ENCODE peak calls at places on chromosomes 16 and 17, in eight cellular contexts. I is stomach, B is kidney epithelial cell, T is A549, X is transverse colon, W is thoracic aorta, V is fibroblast of pulmonary artery, L is ovary. M is an unnamed sample.

GRCh38 chr16:47043970-47044684 is 70.7 kb upstream of the DNAJA2 start:
- DNase-seq in X (no peak), T (no peak), W (no peak), B (no peak), I (no peak), V (no peak), L (no peak), M (no peak)

GRCh38 chr17:76179496-76180467 is 38.7 kb upstream of the FOXJ1 start:
- DNase-seq in I (no peak), B (no peak), X (no peak), T (no peak), L (no peak), V (peak), W (no peak), M (no peak)

GRCh38 chr17:51263001-51263400 is 2.7 kb downstream of the UTP18 start:
- DNase-seq in I (no peak), W (no peak), L (no peak), B (no peak), V (peak), X (no peak), T (no peak), M (no peak)

GRCh38 chr17:55660171-55660886 is 62.3 kb downstream of the TMEM100 start:
- DNase-seq in X (no peak), T (no peak), W (no peak), I (no peak), B (no peak), V (no peak), L (no peak), M (no peak)

GRCh38 chr16:67305216-67306071 is 21.1 kb downstream of the KCTD19 start:
- DNase-seq in W (no peak), T (no peak), X (no peak), L (no peak), I (no peak), B (no peak), V (no peak), M (no peak)

GRCh38 chr17:51527230-51527982 is 267.1 kb downstream of the UTP18 start:
- DNase-seq in W (no peak), V (no peak), L (no peak), I (no peak), B (no peak), X (no peak), T (no peak), M (no peak)

GRCh38 chr16:51756447-51757123 is 605.5 kb upstream of the SALL1 start:
- DNase-seq in L (no peak), B (no peak), X (no peak), W (no peak), V (no peak), T (no peak), I (no peak), M (peak)

GRCh38 chr16:69143116-69143515 is 10.7 kb downstream of the UTP4 start:
- DNase-seq in V (peak), X (peak), I (no peak), L (no peak), W (no peak), B (no peak), T (peak), M (no peak)

GRCh38 chr16:66408181-66409048 is 18.7 kb upstream of the BEAN1 start:
- DNase-seq in I (no peak), T (peak), L (no peak), X (no peak), B (peak), V (peak), W (no peak), M (peak)

GRCh38 chr16:12337776-12338655 is 361.5 kb downstream of the SNX29 start:
- DNase-seq in T (no peak), W (no peak), V (no peak), L (no peak), I (no peak), B (no peak), X (no peak), M (peak)

GRCh38 chr16:12341966-12342365 is 365.4 kb downstream of the SNX29 start:
- DNase-seq in L (no peak), W (no peak), T (no peak), B (no peak), V (no peak), I (no peak), X (no peak), M (no peak)

GRCh38 chr16:12339686-12340085 is 363.2 kb downstream of the SNX29 start:
- DNase-seq in I (no peak), V (no peak), W (no peak), L (no peak), B (no peak), X (no peak), T (no peak), M (peak)

GRCh38 chr16:12341423-12341822 is 364.9 kb downstream of the SNX29 start:
- DNase-seq in T (no peak), X (no peak), L (no peak), V (peak), I (no peak), W (no peak), B (peak), M (peak)

GRCh38 chr16:12340151-12340733 is 363.7 kb downstream of the SNX29 start:
- DNase-seq in X (peak), V (peak), W (no peak), L (no peak), I (peak), B (no peak), T (peak), M (peak)
- TF ChIP-seq CTCF in X (peak), V (peak), W (no peak), L (no peak), I (no peak), B (peak), T (peak), M (peak)

GRCh38 chr17:44353656-44354331 is 8.7 kb downstream of the GRN start:
- DNase-seq in B (no peak), V (no peak), I (peak), X (peak), W (no peak), T (no peak), L (no peak), M (no peak)
- H3K4me3 ChIP-seq in B (no peak), V (no peak), I (peak), X (peak), W (peak), T (peak), L (peak), M (no peak)

DNA sequence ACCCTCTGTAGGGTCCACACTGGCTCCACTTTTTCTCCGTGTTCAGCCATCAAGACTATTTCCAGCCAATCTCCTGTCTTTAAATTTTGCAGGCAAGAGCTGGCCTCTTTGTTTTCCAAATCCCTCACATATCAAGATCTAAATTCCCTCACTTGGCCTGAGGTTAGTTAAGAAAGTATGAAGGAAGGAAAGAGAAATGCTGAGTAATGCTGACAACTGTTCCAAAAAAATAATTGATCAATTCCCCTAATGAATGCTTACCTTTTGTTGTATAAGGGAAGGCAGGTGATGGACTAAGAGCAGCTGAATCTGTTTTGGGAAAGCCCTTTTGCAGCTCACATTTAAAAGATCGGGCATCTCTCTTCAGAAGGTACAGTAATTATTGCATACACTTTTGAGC is 105.1 kb upstream of the KCNJ16 start:
- DNase-seq in I (no peak), T (no peak), V (no peak), X (no peak), B (no peak), W (no peak), L (no peak), M (no peak)
- TF ChIP-seq CTCF in I (no peak), T (no peak), V (no peak), X (no peak), B (no peak), W (no peak), L (no peak), M (no peak)

GRCh38 chr16:49712106-49712505 is 143.8 kb downstream of the ZNF423 start:
- DNase-seq in L (no peak), I (no peak), X (no peak), B (no peak), V (no peak), W (no peak), T (no peak), M (no peak)

GRCh38 chr16:49712567-49712966 is 143.3 kb downstream of the ZNF423 start:
- DNase-seq in W (no peak), I (no peak), B (no peak), X (no peak), V (no peak), L (no peak), T (no peak), M (no peak)

GRCh38 chr16:49704586-49705155 is 151.2 kb downstream of the ZNF423 start:
- DNase-seq in W (no peak), B (no peak), I (no peak), L (no peak), V (no peak), X (no peak), T (no peak), M (no peak)

GRCh38 chr16:49706620-49707355 is 149.1 kb downstream of the ZNF423 start:
- DNase-seq in L (no peak), B (no peak), I (no peak), W (no peak), X (no peak), T (no peak), V (no peak), M (no peak)

DNA sequence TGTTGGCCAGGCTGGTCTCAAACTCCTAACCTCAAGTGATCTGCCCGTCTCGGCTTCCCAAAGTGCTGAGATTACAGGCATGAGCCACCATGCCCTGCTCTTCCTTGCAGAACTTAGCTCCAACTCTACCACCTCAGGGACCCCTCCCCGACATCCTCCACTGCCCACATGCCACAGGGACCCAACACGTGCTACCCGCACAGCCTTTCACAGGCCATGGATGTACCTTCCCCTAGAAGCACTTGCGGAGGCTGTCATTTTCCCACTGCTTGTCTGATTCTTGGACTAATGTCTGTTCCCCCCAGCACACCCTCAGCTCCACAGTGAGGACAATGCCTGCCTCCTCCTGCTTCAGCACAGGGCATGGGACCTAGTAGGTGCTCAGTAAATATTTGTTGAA is 147.4 kb downstream of the ZNF423 start:
- DNase-seq in X (no peak), B (no peak), T (no peak), L (no peak), V (no peak), I (no peak), W (no peak), M (no peak)
- H3K4me3 ChIP-seq in X (no peak), B (no peak), T (no peak), L (no peak), V (no peak), I (no peak), W (no peak), M (no peak)

GRCh38 chr17:37661372-37662014 is 18.2 kb upstream of the DDX52 start:
- DNase-seq in W (no peak), B (no peak), I (no peak), T (peak), L (no peak), V (no peak), X (no peak), M (no peak)
- TF ChIP-seq CTCF in W (no peak), B (no peak), I (no peak), T (no peak), L (no peak), V (no peak), X (no peak), M (peak)

GRCh38 chr17:78697846-78698343 is 84.2 kb downstream of the CYTH1 start:
- DNase-seq in W (no peak), L (no peak), T (no peak), I (no peak), B (no peak), X (no peak), V (no peak), M (no peak)

GRCh38 chr17:78693346-78694083 is 88.6 kb downstream of the CYTH1 start:
- DNase-seq in B (no peak), I (no peak), W (no peak), X (no peak), L (no peak), V (no peak), T (no peak), M (no peak)

GRCh38 chr17:78694805-78695531 is 87.1 kb downstream of the CYTH1 start:
- DNase-seq in V (no peak), L (no peak), X (no peak), B (no peak), T (no peak), I (no peak), W (no peak), M (no peak)

GRCh38 chr17:78696016-78696992 is 85.8 kb downstream of the CYTH1 start:
- DNase-seq in I (no peak), B (no peak), X (no peak), T (no peak), V (no peak), W (no peak), L (no peak), M (no peak)

GRCh38 chr17:78697122-78697845 is 84.8 kb downstream of the CYTH1 start:
- DNase-seq in V (peak), B (no peak), I (no peak), W (no peak), T (no peak), L (no peak), X (no peak), M (peak)
- H3K4me3 ChIP-seq in V (no peak), B (no peak), I (no peak), W (no peak), T (no peak), L (no peak), X (no peak), M (no peak)

DNA sequence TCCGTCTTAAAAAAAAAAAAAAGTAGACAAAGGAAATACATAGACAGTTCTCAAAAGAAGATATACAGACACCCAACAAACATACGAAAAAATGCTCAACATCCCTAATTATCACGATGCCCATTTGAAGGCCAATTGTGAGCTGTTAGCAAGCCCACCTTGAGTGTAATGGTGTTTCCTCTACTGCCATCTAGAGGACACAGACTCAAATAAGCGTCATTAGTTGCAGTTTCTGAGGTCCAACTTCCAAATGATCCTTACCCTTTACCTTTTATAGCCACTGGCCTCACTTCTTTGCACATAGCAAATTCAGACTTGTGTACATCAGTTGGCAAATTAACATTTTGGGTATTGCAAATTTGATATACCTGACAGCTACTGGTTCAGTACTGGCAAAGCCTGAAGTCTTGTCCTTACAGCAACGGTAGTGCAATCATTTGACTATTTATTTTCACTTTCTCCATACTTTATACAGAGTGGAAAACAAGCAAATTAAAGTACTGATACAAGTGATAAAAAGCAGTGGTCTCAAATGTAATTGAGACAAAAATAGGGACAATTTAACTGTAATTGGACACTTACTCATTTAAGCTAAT is 536.3 kb upstream of the EEF2KMT start:
- DNase-seq in I (no peak), T (peak), B (no peak), X (no peak), L (no peak), V (peak), W (no peak), M (peak)
- TF ChIP-seq CTCF in I (no peak), T (peak), B (peak), X (peak), L (no peak), V (peak), W (no peak), M (peak)

DNA sequence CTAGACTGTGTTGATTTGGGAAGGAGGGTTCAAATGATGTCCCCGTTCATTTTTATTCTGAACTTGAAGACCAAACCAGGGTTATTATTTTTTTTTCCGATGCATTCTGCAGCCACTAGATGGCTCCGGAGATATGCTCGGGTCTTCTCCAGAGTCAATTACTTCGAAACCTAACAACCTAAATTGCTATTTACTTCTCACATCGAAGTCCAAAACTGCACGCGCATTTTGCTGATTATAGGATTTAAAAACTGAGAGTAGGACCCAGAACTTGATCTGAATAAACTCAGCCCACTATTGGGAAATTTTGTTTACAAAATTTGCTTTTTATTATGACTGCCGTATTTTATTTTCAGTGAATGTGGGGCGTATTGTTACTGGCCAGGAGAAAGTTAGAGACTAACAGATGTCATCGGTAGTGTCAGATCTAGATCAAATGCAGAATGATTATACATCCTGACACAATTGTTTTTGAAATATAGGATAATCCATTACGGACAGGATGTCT is 263.8 kb downstream of the HS3ST3A1 start:
- DNase-seq in T (peak), I (no peak), V (peak), W (no peak), X (no peak), L (no peak), B (no peak), M (peak)
- H3K4me3 ChIP-seq in T (peak), I (peak), V (peak), W (peak), X (no peak), L (no peak), B (peak), M (peak)

M was measured in astrocyte of the spinal cord.